ENCODE peak calls at places on chromosomes 6 and 20, in seven cellular contexts. One of them, this sample, is unnamed.

GRCh38 chr6:9659848-9660247 is 755.0 kb downstream of the TFAP2A start:
- DNase-seq in GM12892: no peak
- DNase-seq in SK-N-SH: no peak
- DNase-seq in HepG2: no peak
- DNase-seq in K562: no peak
- DNase-seq in H1: no peak
- DNase-seq in GM12878: no peak
- DNase-seq in this sample: no peak

GRCh38 chr6:100999034-100999597 is 118.0 kb upstream of the ASCC3 start:
- DNase-seq in GM12892: no peak
- DNase-seq in SK-N-SH: no peak
- DNase-seq in HepG2: no peak
- DNase-seq in K562: no peak
- DNase-seq in H1: no peak
- DNase-seq in GM12878: no peak
- DNase-seq in this sample: no peak

GRCh38 chr6:15608406-15608805 is 54.4 kb downstream of the DTNBP1 start:
- DNase-seq in GM12892: no peak
- DNase-seq in SK-N-SH: no peak
- DNase-seq in HepG2: no peak
- DNase-seq in K562: no peak
- DNase-seq in H1: no peak
- DNase-seq in GM12878: no peak
- DNase-seq in this sample: no peak

GRCh38 chr6:90811596-90812226 is 224.8 kb upstream of the MAP3K7 start:
- DNase-seq in GM12892: no peak
- DNase-seq in SK-N-SH: no peak
- DNase-seq in HepG2: no peak
- DNase-seq in K562: no peak
- DNase-seq in H1: no peak
- DNase-seq in GM12878: no peak
- DNase-seq in this sample: no peak

GRCh38 chr6:110039364-110039995 is 61.4 kb downstream of the GPR6 start:
- DNase-seq in GM12892: peak; percentile 54
- DNase-seq in SK-N-SH: peak; percentile 77
- DNase-seq in HepG2: peak; percentile 73
- DNase-seq in K562: peak; percentile 66
- DNase-seq in H1: peak; percentile 84
- DNase-seq in GM12878: peak; percentile 65
- DNase-seq in this sample: peak; percentile 49

GRCh38 chr6:33406161-33406560 is 4.7 kb upstream of the PHF1 start:
- DNase-seq in GM12892: no peak
- DNase-seq in SK-N-SH: no peak
- DNase-seq in HepG2: no peak
- DNase-seq in K562: no peak
- DNase-seq in H1: no peak
- DNase-seq in GM12878: no peak
- DNase-seq in this sample: no peak

GRCh38 chr6:110951986-110952794 is 6.3 kb upstream of the GTF3C6 start:
- DNase-seq in GM12892: no peak
- DNase-seq in SK-N-SH: no peak
- DNase-seq in HepG2: peak; percentile 96
- DNase-seq in K562: no peak
- DNase-seq in H1: no peak
- DNase-seq in GM12878: no peak
- DNase-seq in this sample: no peak

GRCh38 chr20:17636523-17637412 is 45.3 kb downstream of the RRBP1 start:
- DNase-seq in GM12892: no peak
- DNase-seq in SK-N-SH: peak; percentile 91
- DNase-seq in HepG2: no peak
- DNase-seq in K562: no peak
- DNase-seq in H1: no peak
- DNase-seq in GM12878: no peak
- DNase-seq in this sample: no peak

GRCh38 chr20:4018015-4018748 is 2.8 kb upstream of the RNF24 start:
- DNase-seq in GM12892: no peak
- DNase-seq in SK-N-SH: no peak
- DNase-seq in HepG2: no peak
- DNase-seq in K562: no peak
- DNase-seq in H1: no peak
- DNase-seq in GM12878: no peak
- DNase-seq in this sample: no peak

GRCh38 chr20:46129955-46130481 is 11.9 kb downstream of the CD40 start:
- DNase-seq in GM12892: no peak
- DNase-seq in SK-N-SH: no peak
- DNase-seq in HepG2: no peak
- DNase-seq in K562: no peak
- DNase-seq in H1: no peak
- DNase-seq in GM12878: peak; percentile 59
- DNase-seq in this sample: no peak

GRCh38 chr20:34907616-34908469 is 31.4 kb downstream of the ACSS2 start:
- DNase-seq in GM12892: no peak
- DNase-seq in SK-N-SH: peak; percentile 82
- DNase-seq in HepG2: peak; percentile 26
- DNase-seq in K562: no peak
- DNase-seq in H1: no peak
- DNase-seq in GM12878: no peak
- DNase-seq in this sample: no peak
- TF ChIP-seq TAF1 in GM12892: no peak
- TF ChIP-seq TAF1 in SK-N-SH: no peak
- TF ChIP-seq TAF1 in HepG2: no peak
- TF ChIP-seq TAF1 in K562: no peak
- TF ChIP-seq TAF1 in H1: no peak
- TF ChIP-seq TAF1 in GM12878: no peak
- TF ChIP-seq TAF1 in this sample: no peak

GRCh38 chr6:75489025-75489424 is 4.6 kb downstream of the FILIP1 start:
- DNase-seq in GM12892: no peak
- DNase-seq in SK-N-SH: no peak
- DNase-seq in HepG2: no peak
- DNase-seq in K562: no peak
- DNase-seq in H1: no peak
- DNase-seq in GM12878: no peak
- DNase-seq in this sample: no peak

GRCh38 chr6:75491302-75491701 is 2.3 kb downstream of the FILIP1 start:
- DNase-seq in GM12892: no peak
- DNase-seq in SK-N-SH: no peak
- DNase-seq in HepG2: no peak
- DNase-seq in K562: no peak
- DNase-seq in H1: no peak
- DNase-seq in GM12878: no peak
- DNase-seq in this sample: no peak

GRCh38 chr6:75494290-75494689 is 690 bp upstream of the FILIP1 start:
- DNase-seq in GM12892: no peak
- DNase-seq in SK-N-SH: no peak
- DNase-seq in HepG2: no peak
- DNase-seq in K562: no peak
- DNase-seq in H1: no peak
- DNase-seq in GM12878: no peak
- DNase-seq in this sample: no peak

GRCh38 chr6:75493400-75494064 is at the start of gene FILIP1:
- DNase-seq in GM12892: no peak
- DNase-seq in SK-N-SH: no peak
- DNase-seq in HepG2: no peak
- DNase-seq in K562: no peak
- DNase-seq in H1: no peak
- DNase-seq in GM12878: no peak
- DNase-seq in this sample: no peak

GRCh38 chr6:75492769-75493168 is 831 bp downstream of the FILIP1 start:
- DNase-seq in GM12892: no peak
- DNase-seq in SK-N-SH: no peak
- DNase-seq in HepG2: no peak
- DNase-seq in K562: no peak
- DNase-seq in H1: no peak
- DNase-seq in GM12878: peak; percentile 61
- DNase-seq in this sample: no peak
- TF ChIP-seq POLR2AphosphoS5 in GM12892: no peak
- TF ChIP-seq POLR2AphosphoS5 in SK-N-SH: no peak
- TF ChIP-seq POLR2AphosphoS5 in HepG2: no peak
- TF ChIP-seq POLR2AphosphoS5 in K562: no peak
- TF ChIP-seq POLR2AphosphoS5 in H1: no peak
- TF ChIP-seq POLR2AphosphoS5 in GM12878: no peak
- TF ChIP-seq POLR2AphosphoS5 in this sample: no peak

GRCh38 chr6:166418691-166419143 is 36.0 kb upstream of the MPC1 start:
- DNase-seq in GM12892: no peak
- DNase-seq in SK-N-SH: no peak
- DNase-seq in HepG2: no peak
- DNase-seq in K562: no peak
- DNase-seq in H1: no peak
- DNase-seq in GM12878: no peak
- DNase-seq in this sample: no peak

GRCh38 chr6:166415306-166415705 is 32.6 kb upstream of the MPC1 start:
- DNase-seq in GM12892: no peak
- DNase-seq in SK-N-SH: no peak
- DNase-seq in HepG2: no peak
- DNase-seq in K562: no peak
- DNase-seq in H1: no peak
- DNase-seq in GM12878: no peak
- DNase-seq in this sample: no peak

GRCh38 chr6:166415833-166416347 is 33.1 kb upstream of the MPC1 start:
- DNase-seq in GM12892: no peak
- DNase-seq in SK-N-SH: no peak
- DNase-seq in HepG2: no peak
- DNase-seq in K562: no peak
- DNase-seq in H1: no peak
- DNase-seq in GM12878: no peak
- DNase-seq in this sample: no peak

GRCh38 chr6:166419268-166419667 is 36.5 kb upstream of the MPC1 start:
- DNase-seq in GM12892: no peak
- DNase-seq in SK-N-SH: no peak
- DNase-seq in HepG2: no peak
- DNase-seq in K562: no peak
- DNase-seq in H1: no peak
- DNase-seq in GM12878: peak; percentile 71
- DNase-seq in this sample: peak; percentile 59

GRCh38 chr6:166417285-166417691 is 34.5 kb upstream of the MPC1 start:
- DNase-seq in GM12892: no peak
- DNase-seq in SK-N-SH: no peak
- DNase-seq in HepG2: no peak
- DNase-seq in K562: no peak
- DNase-seq in H1: no peak
- DNase-seq in GM12878: no peak
- DNase-seq in this sample: no peak
- TF ChIP-seq TAF1 in GM12892: no peak
- TF ChIP-seq TAF1 in SK-N-SH: no peak
- TF ChIP-seq TAF1 in HepG2: no peak
- TF ChIP-seq TAF1 in K562: no peak
- TF ChIP-seq TAF1 in H1: no peak
- TF ChIP-seq TAF1 in GM12878: no peak
- TF ChIP-seq TAF1 in this sample: no peak

GRCh38 chr6:43506667-43507471 is 3.3 kb downstream of the LRRC73 start:
- DNase-seq in GM12892: peak; percentile 72
- DNase-seq in SK-N-SH: peak; percentile 89
- DNase-seq in HepG2: peak; percentile 76
- DNase-seq in K562: peak; percentile 83
- DNase-seq in H1: peak; percentile 94
- DNase-seq in GM12878: peak; percentile 51
- DNase-seq in this sample: peak; percentile 82
- TF ChIP-seq POLR2AphosphoS5 in GM12892: no peak
- TF ChIP-seq POLR2AphosphoS5 in SK-N-SH: no peak
- TF ChIP-seq POLR2AphosphoS5 in HepG2: peak; percentile 46
- TF ChIP-seq POLR2AphosphoS5 in K562: no peak
- TF ChIP-seq POLR2AphosphoS5 in H1: no peak
- TF ChIP-seq POLR2AphosphoS5 in GM12878: no peak
- TF ChIP-seq POLR2AphosphoS5 in this sample: no peak

DNA sequence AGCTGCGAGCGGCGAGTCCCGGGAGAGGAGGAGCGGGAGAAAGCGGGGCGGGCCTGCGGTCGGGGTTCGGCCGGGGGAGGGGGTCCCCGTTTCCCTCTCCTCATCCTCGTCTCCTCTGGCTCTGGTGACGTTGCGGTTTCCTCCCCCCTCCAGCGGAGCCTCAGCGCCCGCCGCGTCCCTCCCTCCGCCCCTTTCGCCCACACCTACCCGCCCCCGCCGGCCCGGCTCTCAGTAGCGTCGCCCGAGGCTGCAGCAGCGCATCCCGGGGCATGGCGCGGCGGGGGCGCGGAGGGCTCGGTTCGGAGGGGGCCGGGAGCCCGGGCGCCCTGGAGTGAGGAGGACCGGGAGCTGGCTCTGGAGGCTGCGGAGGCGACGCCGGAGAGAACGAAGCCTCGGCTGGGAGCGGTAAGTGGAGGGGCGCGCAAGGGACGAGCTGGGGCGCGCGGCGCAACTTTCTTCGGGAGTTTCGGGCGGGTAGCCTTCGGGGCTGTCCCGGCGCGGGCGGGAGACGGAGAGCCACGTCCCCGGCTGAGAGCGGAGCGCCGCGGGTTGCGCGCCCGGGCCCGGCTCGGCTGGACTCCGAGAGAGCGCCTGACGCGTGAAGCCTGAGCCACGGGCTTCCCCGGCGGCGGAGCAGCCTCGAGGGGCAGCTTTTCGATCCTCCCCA is at the start of gene DSE:
- DNase-seq in GM12892: peak; percentile 71
- DNase-seq in SK-N-SH: peak; percentile 79
- DNase-seq in HepG2: no peak
- DNase-seq in K562: peak; percentile 38
- DNase-seq in H1: peak; percentile 90
- DNase-seq in GM12878: no peak
- DNase-seq in this sample: peak; percentile 65
- TF ChIP-seq TAF1 in GM12892: no peak
- TF ChIP-seq TAF1 in SK-N-SH: peak; percentile 42
- TF ChIP-seq TAF1 in HepG2: no peak
- TF ChIP-seq TAF1 in K562: no peak
- TF ChIP-seq TAF1 in H1: peak; percentile 61
- TF ChIP-seq TAF1 in GM12878: peak; percentile 71
- TF ChIP-seq TAF1 in this sample: peak; percentile 47

GRCh38 chr20:48308882-48309281 is 518.9 kb downstream of the PREX1 start:
- DNase-seq in GM12892: no peak
- DNase-seq in SK-N-SH: no peak
- DNase-seq in HepG2: no peak
- DNase-seq in K562: no peak
- DNase-seq in H1: no peak
- DNase-seq in GM12878: no peak
- DNase-seq in this sample: no peak
- TF ChIP-seq POLR2AphosphoS5 in GM12892: no peak
- TF ChIP-seq POLR2AphosphoS5 in SK-N-SH: no peak
- TF ChIP-seq POLR2AphosphoS5 in HepG2: no peak
- TF ChIP-seq POLR2AphosphoS5 in K562: no peak
- TF ChIP-seq POLR2AphosphoS5 in H1: no peak
- TF ChIP-seq POLR2AphosphoS5 in GM12878: no peak
- TF ChIP-seq POLR2AphosphoS5 in this sample: no peak

This sample was measured in GM12891.